ENCODE peak calls at places on chromosomes 12 and 14, in five cellular contexts. G is GM13976, N is left cardiac atrium, Q is colonic mucosa, T is astrocyte of the cerebellum. I is an unnamed sample.

GRCh38 chr12:12159988-12160387 is 89.2 kb downstream of the BCL2L14 start:
- DNase-seq in G (no peak), N (no peak), Q (no peak), T (peak; percentile 62), I (no peak)

GRCh38 chr12:97275261-97276197 is 187.1 kb upstream of the RMST start:
- DNase-seq in G (no peak), N (no peak), Q (no peak), T (no peak), I (no peak)

GRCh38 chr12:126447346-126447745 is 1382.1 kb downstream of the AACS start:
- DNase-seq in G (no peak), N (no peak), Q (no peak), T (no peak), I (no peak)

GRCh38 chr12:80858356-80858755 is 79.4 kb downstream of the LIN7A start:
- DNase-seq in G (no peak), N (no peak), Q (no peak), T (no peak), I (no peak)

GRCh38 chr14:73472182-73473114 is 14.1 kb upstream of the NUMB start:
- DNase-seq in G (peak; percentile 65), N (no peak), Q (no peak), T (peak; percentile 70), I (peak; percentile 67)

GRCh38 chr14:76375484-76375883 is 453 bp upstream of the ESRRB start:
- DNase-seq in G (no peak), N (no peak), Q (no peak), T (no peak), I (no peak)

GRCh38 chr12:100404769-100405407 is 48.0 kb downstream of the SLC17A8 start:
- DNase-seq in G (peak; percentile 20), N (no peak), Q (peak; percentile 34), T (no peak), I (peak; percentile 32)

GRCh38 chr14:103706551-103707328 is 8.5 kb downstream of the XRCC3 start:
- DNase-seq in G (no peak), N (no peak), Q (no peak), T (no peak), I (no peak)

GRCh38 chr14:97634786-97635185 is 837.6 kb downstream of the VRK1 start:
- DNase-seq in G (no peak), N (no peak), Q (no peak), T (no peak), I (no peak)

GRCh38 chr12:88300931-88301330 is 158.8 kb downstream of the TMTC3 start:
- DNase-seq in G (no peak), N (no peak), Q (no peak), T (no peak), I (no peak)

I was measured in GM10248.